ENCODE peak calls at places on chromosomes 13 and 19, in six cellular contexts. M is mesenchymal stem cell, G is H1, Z is H9, N is neuronal stem cell, X is trophoblast cell. D is an unnamed sample.

GRCh38 chr13:48594080-48594815 is 59.5 kb upstream of the CYSLTR2 start:
- DNase-seq in Z (no peak), N (no peak), G (no peak), M (peak; percentile 35), X (peak; percentile 35), D (no peak)

GRCh38 chr19:30227661-30228112 is 144.5 kb upstream of the ZNF536 start:
- DNase-seq in M (peak; percentile 46), N (peak; percentile 84), G (no peak), X (peak; percentile 63), Z (peak; percentile 72), D (peak; percentile 24)

GRCh38 chr13:94464771-94465170 is 14.7 kb downstream of the DCT start:
- DNase-seq in G (no peak), N (no peak), X (no peak), Z (no peak), M (no peak), D (no peak)

GRCh38 chr13:99265823-99266426 is 7.7 kb upstream of the GPR18 start:
- DNase-seq in N (no peak), M (peak; percentile 66), X (peak; percentile 75), Z (no peak), G (no peak), D (peak; percentile 63)

GRCh38 chr19:29285878-29286277 is 72.9 kb upstream of the UQCRFS1 start:
- DNase-seq in M (no peak), Z (peak; percentile 77), X (no peak), G (peak; percentile 38), N (peak; percentile 51), D (no peak)

GRCh38 chr19:19460761-19461265 is 54.5 kb downstream of the TSSK6 start:
- DNase-seq in N (no peak), G (no peak), X (peak; percentile 12), M (peak; percentile 57), Z (peak; percentile 59), D (peak; percentile 30)

GRCh38 chr19:41112728-41113290 is 1.4 kb upstream of the CYP2F1 start:
- DNase-seq in X (no peak), Z (no peak), G (no peak), N (no peak), M (no peak), D (no peak)

GRCh38 chr13:46181799-46182490 is at the start of gene LCP1:
- DNase-seq in N (no peak), X (peak; percentile 70), G (no peak), Z (no peak), M (no peak), D (no peak)

GRCh38 chr19:47497073-47497766 is 13.2 kb upstream of the KPTN start:
- DNase-seq in M (no peak), G (no peak), Z (no peak), N (no peak), X (no peak), D (no peak)

GRCh38 chr13:41059466-41059865 is 1.8 kb upstream of the WBP4 start:
- DNase-seq in M (peak; percentile 55), Z (no peak), N (no peak), X (no peak), G (no peak), D (peak; percentile 11)

GRCh38 chr13:53368948-53369347 is 340.3 kb downstream of the OLFM4 start:
- DNase-seq in G (no peak), N (no peak), M (no peak), Z (no peak), X (no peak), D (no peak)

GRCh38 chr13:96822900-96823299 is 171.4 kb downstream of the OXGR1 start:
- DNase-seq in X (peak; percentile 55), M (peak; percentile 9), N (no peak), G (no peak), Z (peak; percentile 65), D (no peak)

GRCh38 chr19:48718711-48719231 is 754 bp downstream of the MAMSTR start:
- DNase-seq in G (no peak), Z (peak; percentile 33), N (no peak), M (no peak), X (no peak), D (no peak)

GRCh38 chr19:34519602-34520001 is 38.0 kb downstream of the WTIP start:
- DNase-seq in M (no peak), X (no peak), N (no peak), Z (no peak), G (no peak), D (no peak)

GRCh38 chr19:7230826-7231225 is 63.4 kb downstream of the INSR start:
- DNase-seq in Z (no peak), N (no peak), G (no peak), M (no peak), X (no peak), D (no peak)

GRCh38 chr13:49240017-49240416 is 7.7 kb upstream of the CDADC1 start:
- DNase-seq in M (peak; percentile 41), X (peak; percentile 81), Z (no peak), N (no peak), G (no peak), D (peak; percentile 46)

GRCh38 chr13:99332456-99332855 is 25.3 kb upstream of the GPR183 start:
- DNase-seq in X (no peak), N (no peak), Z (no peak), G (no peak), M (no peak), D (no peak)

GRCh38 chr13:49453465-49453864 is 9.4 kb downstream of the SETDB2 start:
- DNase-seq in Z (no peak), G (no peak), N (no peak), X (no peak), M (no peak), D (no peak)

GRCh38 chr13:92682832-92683517 is 543.6 kb upstream of the GPC6 start:
- DNase-seq in G (no peak), Z (no peak), N (no peak), X (no peak), M (no peak), D (no peak)

GRCh38 chr13:35838356-35838755 is 292.8 kb downstream of the DCLK1 start:
- DNase-seq in N (no peak), Z (no peak), M (peak; percentile 6), G (no peak), X (peak; percentile 89), D (peak; percentile 85)

GRCh38 chr19:35357867-35358573 is at the start of gene FFAR3:
- DNase-seq in N (no peak), G (no peak), X (peak; percentile 17), Z (no peak), M (peak; percentile 15), D (peak; percentile 11)

GRCh38 chr19:30309983-30310805 is 62.0 kb upstream of the ZNF536 start:
- DNase-seq in N (peak; percentile 20), M (no peak), Z (no peak), X (no peak), G (no peak), D (no peak)

GRCh38 chr19:22609630-22610029 is 24.5 kb upstream of the ZNF492 start:
- DNase-seq in X (no peak), M (no peak), G (no peak), N (no peak), Z (no peak), D (no peak)

GRCh38 chr13:98525852-98526512 is 50.9 kb downstream of the STK24 start:
- DNase-seq in M (no peak), G (no peak), X (no peak), N (no peak), Z (no peak), D (no peak)

GRCh38 chr13:48066310-48066989 is 28.5 kb downstream of the MED4 start:
- DNase-seq in X (no peak), G (no peak), M (no peak), N (no peak), Z (no peak), D (peak; percentile 16)

GRCh38 chr19:6540918-6541689 is 10.3 kb downstream of the TNFSF9 start:
- DNase-seq in X (peak; percentile 87), N (no peak), M (no peak), Z (no peak), G (no peak), D (no peak)

GRCh38 chr13:31627097-31627496 is 112.2 kb upstream of the RXFP2 start:
- DNase-seq in Z (no peak), N (no peak), G (no peak), X (no peak), M (no peak), D (peak; percentile 39)

GRCh38 chr19:39428309-39429112 is 7.2 kb downstream of the RPS16 start:
- DNase-seq in X (peak; percentile 85), G (no peak), Z (peak; percentile 93), M (peak; percentile 98), N (peak; percentile 72), D (peak; percentile 96)

GRCh38 chr13:77067519-77067918 is 40.6 kb upstream of the FBXL3 start:
- DNase-seq in Z (no peak), G (no peak), X (no peak), N (no peak), M (no peak), D (no peak)

GRCh38 chr13:77062097-77062496 is 35.1 kb upstream of the FBXL3 start:
- DNase-seq in N (no peak), M (no peak), X (no peak), Z (no peak), G (no peak), D (peak; percentile 67)

GRCh38 chr13:77061362-77061761 is 34.4 kb upstream of the FBXL3 start:
- DNase-seq in G (no peak), Z (no peak), X (no peak), N (no peak), M (no peak), D (no peak)

GRCh38 chr13:77065456-77066147 is 38.6 kb upstream of the FBXL3 start:
- DNase-seq in M (no peak), G (no peak), Z (no peak), N (no peak), X (no peak), D (no peak)
- H3K14ac ChIP-seq in M (no peak overlapping the region), G (no peak overlapping the region), Z (no peak overlapping the region), N (no peak overlapping the region), X (no peak overlapping the region), D (no peak overlapping the region)

DNA sequence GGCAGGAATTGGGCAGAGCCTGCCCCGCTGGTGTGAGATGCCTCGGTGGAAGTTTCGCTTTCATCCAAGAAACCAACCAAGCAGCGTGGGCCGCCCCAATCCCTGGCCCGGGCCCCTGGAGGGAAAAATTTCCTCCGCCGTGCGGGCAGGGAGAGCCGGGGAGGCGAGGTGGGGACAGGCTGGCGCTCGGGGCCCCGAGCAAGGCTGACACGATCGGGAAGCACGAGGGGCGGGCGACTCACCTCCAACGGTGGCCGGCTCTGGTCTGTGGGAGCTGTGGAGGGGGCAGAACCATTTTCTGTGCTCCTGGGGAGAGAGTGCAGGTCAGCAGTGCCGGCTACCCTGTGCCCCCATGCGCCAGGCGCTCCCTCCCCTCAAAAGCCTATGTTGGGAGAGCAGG is 11.0 kb downstream of the RNF126 start:
- DNase-seq in G (no peak), N (no peak), M (no peak), Z (no peak), X (no peak), D (no peak)
- H3K14ac ChIP-seq in G (no peak overlapping the region), N (no peak overlapping the region), M (no peak overlapping the region), Z (no peak overlapping the region), X (no peak overlapping the region), D (no peak overlapping the region)

GRCh38 chr13:29849071-29849541 is 1.3 kb downstream of the UBL3 start:
- DNase-seq in M (peak; percentile 62), N (no peak), Z (no peak), G (no peak), X (peak; percentile 55), D (peak; percentile 22)
- H3K14ac ChIP-seq in M (no peak overlapping the region), N (no peak overlapping the region), Z (no peak overlapping the region), G (no peak overlapping the region), X (no peak overlapping the region), D (peak overlapping the region; percentile 89)

DNA sequence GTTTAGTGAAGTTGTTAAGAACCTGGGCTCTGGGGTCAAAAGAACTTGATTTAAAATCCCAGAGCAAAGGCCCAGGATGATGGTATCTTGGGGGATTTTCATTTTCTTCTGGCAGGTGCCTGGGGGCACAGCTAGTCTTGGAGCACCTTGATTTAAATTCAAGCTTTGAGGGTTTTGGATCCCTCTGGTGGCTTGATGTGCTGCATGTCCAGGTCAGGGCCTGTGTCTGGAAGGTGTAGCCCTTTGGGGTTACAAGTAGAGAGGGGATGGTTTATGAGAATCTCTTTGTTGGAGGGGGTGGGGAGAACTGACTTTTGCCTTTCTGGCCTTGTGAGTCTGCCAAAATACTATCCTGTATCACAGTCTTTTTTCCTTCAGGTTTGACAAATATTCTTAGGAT is 55.8 kb downstream of the AKAP11 start:
- DNase-seq in X (no peak), M (no peak), N (no peak), G (no peak), Z (no peak), D (no peak)
- H3K14ac ChIP-seq in X (no peak overlapping the region), M (no peak overlapping the region), N (no peak overlapping the region), G (no peak overlapping the region), Z (no peak overlapping the region), D (no peak overlapping the region)